ENCODE peak calls at places on chromosomes 3 and 15, in five cellular contexts. U, Z, R, L and A are unnamed samples.

GRCh38 chr15:33043636-33044035 is 150.9 kb downstream of the FMN1 start:
- DNase-seq in R (no peak), L (no peak), Z (no peak), U (no peak), A (no peak)

GRCh38 chr3:72320096-72320910 is 527.9 kb downstream of the SHQ1 start:
- DNase-seq in L (no peak), R (no peak), Z (no peak), U (no peak), A (no peak)

GRCh38 chr15:51969728-51970127 is 1.9 kb downstream of the LEO1 start:
- DNase-seq in R (no peak), Z (peak; percentile 2), L (no peak), U (no peak), A (no peak)

GRCh38 chr3:62873672-62874397 is 1.4 kb downstream of the CADPS start:
- DNase-seq in U (no peak), Z (no peak), L (peak; percentile 10), R (peak; percentile 12), A (peak; percentile 44)

GRCh38 chr15:25515633-25516032 is 76.8 kb upstream of the UBE3A start:
- DNase-seq in R (no peak), L (no peak), Z (no peak), U (no peak), A (no peak)

GRCh38 chr3:79521221-79521848 is 246.5 kb downstream of the ROBO1 start:
- DNase-seq in R (no peak), L (peak; percentile 10), U (no peak), Z (peak; percentile 13), A (peak; percentile 46)

GRCh38 chr15:31238906-31239305 is 87.7 kb upstream of the KLF13 start:
- DNase-seq in Z (no peak), R (no peak), L (no peak), U (no peak), A (no peak)

GRCh38 chr3:63046580-63046979 is 171.4 kb upstream of the CADPS start:
- DNase-seq in Z (no peak), R (no peak), U (no peak), L (no peak), A (no peak)

GRCh38 chr15:52193321-52193720 is 2.1 kb upstream of the GNB5 start:
- DNase-seq in L (no peak), R (no peak), Z (no peak), U (no peak), A (no peak)

GRCh38 chr3:71659758-71660666 is 65.2 kb downstream of the EIF4E3 start:
- DNase-seq in U (no peak), R (no peak), L (no peak), Z (peak; percentile 18), A (no peak)

GRCh38 chr15:99731336-99732267 is 1.6 kb downstream of the LYSMD4 start:
- DNase-seq in R (no peak), U (no peak), Z (no peak), L (no peak), A (no peak)

GRCh38 chr15:70379938-70380337 is 282.2 kb upstream of the TLE3 start:
- DNase-seq in Z (no peak), L (no peak), U (no peak), R (no peak), A (no peak)

GRCh38 chr3:52277972-52278509 is 408 bp downstream of the WDR82 start:
- DNase-seq in Z (no peak), U (no peak), L (peak; percentile 33), R (peak; percentile 81), A (peak; percentile 70)

GRCh38 chr3:166788936-166789335 is 591.2 kb downstream of the ZBBX start:
- DNase-seq in Z (no peak), U (no peak), R (no peak), L (no peak), A (no peak)

GRCh38 chr15:28112101-28112760 is 13.1 kb upstream of the OCA2 start:
- DNase-seq in Z (no peak), R (no peak), U (no peak), L (no peak), A (no peak)

GRCh38 chr3:188458761-188459160 is 304.8 kb downstream of the LPP start:
- DNase-seq in R (no peak), U (no peak), Z (peak; percentile 62), L (no peak), A (no peak)

GRCh38 chr15:37581866-37582532 is 352.4 kb upstream of the TMCO5A start:
- DNase-seq in R (no peak), U (no peak), L (no peak), Z (no peak), A (no peak)

GRCh38 chr15:40006646-40007045 is 32.3 kb downstream of the SRP14 start:
- DNase-seq in U (no peak), R (no peak), L (no peak), Z (peak; percentile 92), A (no peak)